ENCODE peak calls at places on chromosomes 4 and X, in eight cellular contexts. One of them, this sample, is unnamed.

GRCh38 chrX:118221257-118221656 is 104.6 kb upstream of the KLHL13 start:
- DNase-seq in mesenchymal stem cell: no peak
- DNase-seq in AG10803: no peak
- DNase-seq in GM20000: no peak
- DNase-seq in activated CD8-positive, alpha-beta memory T cell treated with anti-CD3 and anti-CD28 coated beads, Interleukin-2, amount 50 U/mL, for 4 hours: no peak
- DNase-seq in EL: no peak
- DNase-seq in NCI-H2171 treated with DMSO at 0.1 percent for 48 hours: no peak
- DNase-seq in NCI-H1930: peak; percentile 92
- DNase-seq in this sample: no peak

GRCh38 chr4:124710253-124710849 is 2.2 kb downstream of the ANKRD50 start:
- DNase-seq in mesenchymal stem cell: peak; percentile 48
- DNase-seq in AG10803: no peak
- DNase-seq in GM20000: no peak
- DNase-seq in activated CD8-positive, alpha-beta memory T cell treated with anti-CD3 and anti-CD28 coated beads, Interleukin-2, amount 50 U/mL, for 4 hours: no peak
- DNase-seq in EL: peak; percentile 32
- DNase-seq in NCI-H2171 treated with DMSO at 0.1 percent for 48 hours: no peak
- DNase-seq in NCI-H1930: no peak
- DNase-seq in this sample: no peak

GRCh38 chr4:108988514-108989195 is 225.8 kb upstream of the ETNPPL start:
- DNase-seq in mesenchymal stem cell: peak; percentile 7
- DNase-seq in AG10803: peak; percentile 56
- DNase-seq in GM20000: no peak
- DNase-seq in activated CD8-positive, alpha-beta memory T cell treated with anti-CD3 and anti-CD28 coated beads, Interleukin-2, amount 50 U/mL, for 4 hours: no peak
- DNase-seq in EL: peak; percentile 6
- DNase-seq in NCI-H2171 treated with DMSO at 0.1 percent for 48 hours: no peak
- DNase-seq in NCI-H1930: no peak
- DNase-seq in this sample: no peak

GRCh38 chr4:114312349-114312748 is 286.3 kb upstream of the UGT8 start:
- DNase-seq in mesenchymal stem cell: no peak
- DNase-seq in AG10803: no peak
- DNase-seq in GM20000: no peak
- DNase-seq in activated CD8-positive, alpha-beta memory T cell treated with anti-CD3 and anti-CD28 coated beads, Interleukin-2, amount 50 U/mL, for 4 hours: no peak
- DNase-seq in EL: no peak
- DNase-seq in NCI-H2171 treated with DMSO at 0.1 percent for 48 hours: peak; percentile 67
- DNase-seq in NCI-H1930: no peak
- DNase-seq in this sample: no peak

GRCh38 chrX:48864210-48864609 is 28.8 kb upstream of the PCSK1N start:
- DNase-seq in mesenchymal stem cell: peak; percentile 66
- DNase-seq in AG10803: peak; percentile 32
- DNase-seq in GM20000: no peak
- DNase-seq in activated CD8-positive, alpha-beta memory T cell treated with anti-CD3 and anti-CD28 coated beads, Interleukin-2, amount 50 U/mL, for 4 hours: no peak
- DNase-seq in EL: peak; percentile 48
- DNase-seq in NCI-H2171 treated with DMSO at 0.1 percent for 48 hours: no peak
- DNase-seq in NCI-H1930: no peak
- DNase-seq in this sample: no peak

GRCh38 chr4:181819951-181820350 is 423.3 kb upstream of the TENM3 start:
- DNase-seq in mesenchymal stem cell: no peak
- DNase-seq in AG10803: peak; percentile 3
- DNase-seq in GM20000: no peak
- DNase-seq in activated CD8-positive, alpha-beta memory T cell treated with anti-CD3 and anti-CD28 coated beads, Interleukin-2, amount 50 U/mL, for 4 hours: no peak
- DNase-seq in EL: peak; percentile 42
- DNase-seq in NCI-H2171 treated with DMSO at 0.1 percent for 48 hours: no peak
- DNase-seq in NCI-H1930: no peak
- DNase-seq in this sample: no peak

GRCh38 chr4:174665799-174666198 is 143.5 kb upstream of the HPGD start:
- DNase-seq in mesenchymal stem cell: no peak
- DNase-seq in AG10803: no peak
- DNase-seq in GM20000: no peak
- DNase-seq in activated CD8-positive, alpha-beta memory T cell treated with anti-CD3 and anti-CD28 coated beads, Interleukin-2, amount 50 U/mL, for 4 hours: no peak
- DNase-seq in EL: no peak
- DNase-seq in NCI-H2171 treated with DMSO at 0.1 percent for 48 hours: no peak
- DNase-seq in NCI-H1930: no peak
- DNase-seq in this sample: no peak

GRCh38 chr4:152036626-152037025 is 275.8 kb upstream of the GATB start:
- DNase-seq in mesenchymal stem cell: no peak
- DNase-seq in AG10803: peak; percentile 14
- DNase-seq in GM20000: no peak
- DNase-seq in activated CD8-positive, alpha-beta memory T cell treated with anti-CD3 and anti-CD28 coated beads, Interleukin-2, amount 50 U/mL, for 4 hours: no peak
- DNase-seq in EL: no peak
- DNase-seq in NCI-H2171 treated with DMSO at 0.1 percent for 48 hours: no peak
- DNase-seq in NCI-H1930: no peak
- DNase-seq in this sample: no peak

GRCh38 chrX:147550217-147550616 is 361.5 kb upstream of the FMR1 start:
- DNase-seq in mesenchymal stem cell: no peak
- DNase-seq in AG10803: no peak
- DNase-seq in GM20000: no peak
- DNase-seq in activated CD8-positive, alpha-beta memory T cell treated with anti-CD3 and anti-CD28 coated beads, Interleukin-2, amount 50 U/mL, for 4 hours: no peak
- DNase-seq in EL: no peak
- DNase-seq in NCI-H2171 treated with DMSO at 0.1 percent for 48 hours: peak; percentile 1
- DNase-seq in NCI-H1930: peak; percentile 1
- DNase-seq in this sample: no peak

GRCh38 chr4:58451707-58452106 is 1341.5 kb upstream of the IGFBP7 start:
- DNase-seq in mesenchymal stem cell: no peak
- DNase-seq in AG10803: no peak
- DNase-seq in GM20000: no peak
- DNase-seq in activated CD8-positive, alpha-beta memory T cell treated with anti-CD3 and anti-CD28 coated beads, Interleukin-2, amount 50 U/mL, for 4 hours: no peak
- DNase-seq in EL: no peak
- DNase-seq in NCI-H2171 treated with DMSO at 0.1 percent for 48 hours: no peak
- DNase-seq in NCI-H1930: no peak
- DNase-seq in this sample: no peak

GRCh38 chr4:6894528-6895498 is 14.8 kb upstream of the TBC1D14 start:
- DNase-seq in mesenchymal stem cell: no peak
- DNase-seq in AG10803: no peak
- DNase-seq in GM20000: no peak
- DNase-seq in activated CD8-positive, alpha-beta memory T cell treated with anti-CD3 and anti-CD28 coated beads, Interleukin-2, amount 50 U/mL, for 4 hours: no peak
- DNase-seq in EL: no peak
- DNase-seq in NCI-H2171 treated with DMSO at 0.1 percent for 48 hours: no peak
- DNase-seq in NCI-H1930: no peak
- DNase-seq in this sample: no peak

GRCh38 chr4:1210971-1211370 is 38.0 kb downstream of the CTBP1 start:
- DNase-seq in mesenchymal stem cell: no peak
- DNase-seq in AG10803: no peak
- DNase-seq in GM20000: no peak
- DNase-seq in activated CD8-positive, alpha-beta memory T cell treated with anti-CD3 and anti-CD28 coated beads, Interleukin-2, amount 50 U/mL, for 4 hours: no peak
- DNase-seq in EL: no peak
- DNase-seq in NCI-H2171 treated with DMSO at 0.1 percent for 48 hours: no peak
- DNase-seq in NCI-H1930: no peak
- DNase-seq in this sample: no peak

GRCh38 chr4:84032372-84032771 is 466.7 kb downstream of the NKX6-1 start:
- DNase-seq in mesenchymal stem cell: no peak
- DNase-seq in AG10803: no peak
- DNase-seq in GM20000: no peak
- DNase-seq in activated CD8-positive, alpha-beta memory T cell treated with anti-CD3 and anti-CD28 coated beads, Interleukin-2, amount 50 U/mL, for 4 hours: no peak
- DNase-seq in EL: no peak
- DNase-seq in NCI-H2171 treated with DMSO at 0.1 percent for 48 hours: peak; percentile 79
- DNase-seq in NCI-H1930: no peak
- DNase-seq in this sample: no peak